ENCODE peak calls at places on chromosomes 5 and 9, in seven cellular contexts. One of them, this sample, is unnamed.
A peak's percentile ranks its signal among the peaks of the same experiment; 100 is the strongest.

GRCh38 chr5:54390015-54390414 is 65.5 kb upstream of the HSPB3 start:
- DNase-seq in A549: peak; percentile 24
- DNase-seq in body of pancreas: peak; percentile 50
- DNase-seq in heart left ventricle: no peak
- DNase-seq in lower leg skin: peak; percentile 40
- DNase-seq in GM23248: peak; percentile 76
- DNase-seq in kidney epithelial cell: peak; percentile 90
- DNase-seq in this sample: peak; percentile 64

GRCh38 chr5:6540111-6540830 is 91.6 kb downstream of the UBE2QL1 start:
- DNase-seq in A549: no peak
- DNase-seq in body of pancreas: no peak
- DNase-seq in heart left ventricle: no peak
- DNase-seq in lower leg skin: no peak
- DNase-seq in GM23248: peak; percentile 10
- DNase-seq in kidney epithelial cell: no peak
- DNase-seq in this sample: no peak

GRCh38 chr5:109939109-109939682 is 249.5 kb downstream of the MAN2A1 start:
- DNase-seq in A549: no peak
- DNase-seq in body of pancreas: no peak
- DNase-seq in heart left ventricle: no peak
- DNase-seq in lower leg skin: no peak
- DNase-seq in GM23248: peak; percentile 76
- DNase-seq in kidney epithelial cell: no peak
- DNase-seq in this sample: no peak

GRCh38 chr9:72473474-72474241 is 47.8 kb upstream of the TMC1 start:
- DNase-seq in A549: no peak
- DNase-seq in body of pancreas: no peak
- DNase-seq in heart left ventricle: no peak
- DNase-seq in lower leg skin: no peak
- DNase-seq in GM23248: peak; percentile 67
- DNase-seq in kidney epithelial cell: peak; percentile 75
- DNase-seq in this sample: peak; percentile 88

GRCh38 chr5:140875085-140876065 is at the start of gene PCDHA12:
- DNase-seq in A549: peak; percentile 67
- DNase-seq in body of pancreas: no peak
- DNase-seq in heart left ventricle: no peak
- DNase-seq in lower leg skin: no peak
- DNase-seq in GM23248: no peak
- DNase-seq in kidney epithelial cell: no peak
- DNase-seq in this sample: no peak

GRCh38 chr5:123879071-123879470 is 367.1 kb downstream of the CSNK1G3 start:
- DNase-seq in A549: no peak
- DNase-seq in body of pancreas: no peak
- DNase-seq in heart left ventricle: no peak
- DNase-seq in lower leg skin: no peak
- DNase-seq in GM23248: no peak
- DNase-seq in kidney epithelial cell: no peak
- DNase-seq in this sample: no peak

GRCh38 chr5:123855630-123856029 is 343.7 kb downstream of the CSNK1G3 start:
- DNase-seq in A549: no peak
- DNase-seq in body of pancreas: no peak
- DNase-seq in heart left ventricle: no peak
- DNase-seq in lower leg skin: no peak
- DNase-seq in GM23248: no peak
- DNase-seq in kidney epithelial cell: peak; percentile 47
- DNase-seq in this sample: no peak

GRCh38 chr5:149212203-149212951 is 59.3 kb upstream of the AFAP1L1 start:
- DNase-seq in A549: no peak
- DNase-seq in body of pancreas: no peak
- DNase-seq in heart left ventricle: no peak
- DNase-seq in lower leg skin: no peak
- DNase-seq in GM23248: peak; percentile 98
- DNase-seq in kidney epithelial cell: no peak
- DNase-seq in this sample: peak; percentile 92

GRCh38 chr5:175696139-175696854 is 38.4 kb downstream of the HRH2 start:
- DNase-seq in A549: peak; percentile 29
- DNase-seq in body of pancreas: peak; percentile 33
- DNase-seq in heart left ventricle: peak; percentile 84
- DNase-seq in lower leg skin: peak; percentile 54
- DNase-seq in GM23248: peak; percentile 6
- DNase-seq in kidney epithelial cell: no peak
- DNase-seq in this sample: no peak

GRCh38 chr5:154288145-154288544 is 97.6 kb downstream of the GALNT10 start:
- DNase-seq in A549: no peak
- DNase-seq in body of pancreas: no peak
- DNase-seq in heart left ventricle: no peak
- DNase-seq in lower leg skin: no peak
- DNase-seq in GM23248: peak; percentile 72
- DNase-seq in kidney epithelial cell: no peak
- DNase-seq in this sample: no peak

GRCh38 chr5:170603578-170604565 is 100.1 kb downstream of the KCNIP1 start:
- DNase-seq in A549: peak; percentile 90
- DNase-seq in body of pancreas: peak; percentile 26
- DNase-seq in heart left ventricle: no peak
- DNase-seq in lower leg skin: no peak
- DNase-seq in GM23248: peak; percentile 55
- DNase-seq in kidney epithelial cell: no peak
- DNase-seq in this sample: no peak

GRCh38 chr5:89053547-89053946 is 170.6 kb upstream of the MEF2C start:
- DNase-seq in A549: no peak
- DNase-seq in body of pancreas: no peak
- DNase-seq in heart left ventricle: no peak
- DNase-seq in lower leg skin: no peak
- DNase-seq in GM23248: no peak
- DNase-seq in kidney epithelial cell: no peak
- DNase-seq in this sample: no peak

GRCh38 chr9:7121055-7121454 is 363.3 kb downstream of the KDM4C start:
- DNase-seq in A549: no peak
- DNase-seq in body of pancreas: no peak
- DNase-seq in heart left ventricle: no peak
- DNase-seq in lower leg skin: no peak
- DNase-seq in GM23248: no peak
- DNase-seq in kidney epithelial cell: no peak
- DNase-seq in this sample: no peak

GRCh38 chr9:121774715-121775613 is 123.5 kb downstream of the DAB2IP start:
- DNase-seq in A549: no peak
- DNase-seq in body of pancreas: no peak
- DNase-seq in heart left ventricle: peak; percentile 14
- DNase-seq in lower leg skin: no peak
- DNase-seq in GM23248: no peak
- DNase-seq in kidney epithelial cell: no peak
- DNase-seq in this sample: peak; percentile 71

GRCh38 chr9:134734270-134734669 is 92.7 kb downstream of the COL5A1 start:
- DNase-seq in A549: no peak
- DNase-seq in body of pancreas: peak; percentile 28
- DNase-seq in heart left ventricle: no peak
- DNase-seq in lower leg skin: peak; percentile 36
- DNase-seq in GM23248: peak; percentile 60
- DNase-seq in kidney epithelial cell: no peak
- DNase-seq in this sample: no peak

GRCh38 chr5:139364466-139364865 is 18.6 kb downstream of the SLC23A1 start:
- DNase-seq in A549: no peak
- DNase-seq in body of pancreas: no peak
- DNase-seq in heart left ventricle: no peak
- DNase-seq in lower leg skin: no peak
- DNase-seq in GM23248: no peak
- DNase-seq in kidney epithelial cell: no peak
- DNase-seq in this sample: no peak

GRCh38 chr9:138020120-138020794 is 142.7 kb downstream of the CACNA1B start:
- DNase-seq in A549: no peak
- DNase-seq in body of pancreas: no peak
- DNase-seq in heart left ventricle: no peak
- DNase-seq in lower leg skin: no peak
- DNase-seq in GM23248: no peak
- DNase-seq in kidney epithelial cell: no peak
- DNase-seq in this sample: no peak

GRCh38 chr5:109656829-109657228 is 32.9 kb upstream of the MAN2A1 start:
- DNase-seq in A549: no peak
- DNase-seq in body of pancreas: peak; percentile 30
- DNase-seq in heart left ventricle: peak; percentile 57
- DNase-seq in lower leg skin: peak; percentile 74
- DNase-seq in GM23248: peak; percentile 97
- DNase-seq in kidney epithelial cell: peak; percentile 50
- DNase-seq in this sample: peak; percentile 59

GRCh38 chr5:73118331-73119011 is 1.9 kb upstream of the TMEM171 start:
- DNase-seq in A549: no peak
- DNase-seq in body of pancreas: no peak
- DNase-seq in heart left ventricle: no peak
- DNase-seq in lower leg skin: no peak
- DNase-seq in GM23248: no peak
- DNase-seq in kidney epithelial cell: no peak
- DNase-seq in this sample: peak; percentile 80

GRCh38 chr9:4197548-4197947 is 102.3 kb downstream of the GLIS3 start:
- DNase-seq in A549: no peak
- DNase-seq in body of pancreas: no peak
- DNase-seq in heart left ventricle: no peak
- DNase-seq in lower leg skin: no peak
- DNase-seq in GM23248: peak; percentile 19
- DNase-seq in kidney epithelial cell: no peak
- DNase-seq in this sample: peak; percentile 38

GRCh38 chr9:121748080-121748479 is 96.6 kb downstream of the DAB2IP start:
- DNase-seq in A549: no peak
- DNase-seq in body of pancreas: no peak
- DNase-seq in heart left ventricle: no peak
- DNase-seq in lower leg skin: no peak
- DNase-seq in GM23248: peak; percentile 70
- DNase-seq in kidney epithelial cell: no peak
- DNase-seq in this sample: peak; percentile 96

GRCh38 chr9:71975833-71976232 is 64.4 kb downstream of the C9orf85 start:
- DNase-seq in A549: no peak
- DNase-seq in body of pancreas: no peak
- DNase-seq in heart left ventricle: no peak
- DNase-seq in lower leg skin: no peak
- DNase-seq in GM23248: peak; percentile 29
- DNase-seq in kidney epithelial cell: no peak
- DNase-seq in this sample: no peak

GRCh38 chr5:113806250-113806649 is 292.8 kb downstream of the YTHDC2 start:
- DNase-seq in A549: no peak
- DNase-seq in body of pancreas: no peak
- DNase-seq in heart left ventricle: no peak
- DNase-seq in lower leg skin: no peak
- DNase-seq in GM23248: peak; percentile 68
- DNase-seq in kidney epithelial cell: peak; percentile 14
- DNase-seq in this sample: peak; percentile 11

GRCh38 chr9:74498616-74499095 is 1.5 kb downstream of the RORB start:
- DNase-seq in A549: no peak
- DNase-seq in body of pancreas: no peak
- DNase-seq in heart left ventricle: no peak
- DNase-seq in lower leg skin: no peak
- DNase-seq in GM23248: peak; percentile 23
- DNase-seq in kidney epithelial cell: no peak
- DNase-seq in this sample: no peak

GRCh38 chr5:14168793-14169262 is 25.7 kb downstream of the TRIO start:
- DNase-seq in A549: no peak
- DNase-seq in body of pancreas: no peak
- DNase-seq in heart left ventricle: no peak
- DNase-seq in lower leg skin: no peak
- DNase-seq in GM23248: no peak
- DNase-seq in kidney epithelial cell: no peak
- DNase-seq in this sample: no peak
- H3K4me3 ChIP-seq in A549: no peak overlapping the region
- H3K4me3 ChIP-seq in body of pancreas: no peak overlapping the region
- H3K4me3 ChIP-seq in heart left ventricle: no peak overlapping the region
- H3K4me3 ChIP-seq in lower leg skin: no peak overlapping the region
- H3K4me3 ChIP-seq in GM23248: no peak overlapping the region
- H3K4me3 ChIP-seq in kidney epithelial cell: no peak overlapping the region
- H3K4me3 ChIP-seq in this sample: no peak overlapping the region

DNA sequence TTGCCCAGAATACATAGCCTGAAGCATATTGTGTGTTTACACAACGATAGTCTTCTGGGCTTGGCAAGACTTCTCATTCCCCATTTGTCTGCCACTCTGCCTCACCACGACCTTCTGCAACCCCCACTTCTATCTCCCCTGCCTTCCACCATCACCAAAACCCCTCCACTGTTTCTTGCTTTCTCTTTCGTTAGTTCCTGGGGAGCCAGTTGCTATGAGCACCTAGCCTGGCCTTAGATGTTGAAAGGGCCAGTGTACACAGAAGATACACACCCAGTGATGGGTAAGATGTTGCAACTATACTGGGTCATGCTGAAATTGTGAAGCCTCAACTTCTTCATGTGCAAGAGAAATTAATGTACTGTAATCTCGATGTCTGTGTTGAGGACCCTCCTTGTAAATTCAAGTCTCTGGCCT is 961 bp upstream of the RNF145 start:
- DNase-seq in A549: peak; percentile 55
- DNase-seq in body of pancreas: no peak
- DNase-seq in heart left ventricle: no peak
- DNase-seq in lower leg skin: peak; percentile 22
- DNase-seq in GM23248: peak; percentile 15
- DNase-seq in kidney epithelial cell: no peak
- DNase-seq in this sample: peak; percentile 60
- H3K4me3 ChIP-seq in A549: peak overlapping the region; percentile 77
- H3K4me3 ChIP-seq in body of pancreas: no peak overlapping the region
- H3K4me3 ChIP-seq in heart left ventricle: no peak overlapping the region
- H3K4me3 ChIP-seq in lower leg skin: no peak overlapping the region
- H3K4me3 ChIP-seq in GM23248: no peak overlapping the region
- H3K4me3 ChIP-seq in kidney epithelial cell: no peak overlapping the region
- H3K4me3 ChIP-seq in this sample: no peak overlapping the region

DNA sequence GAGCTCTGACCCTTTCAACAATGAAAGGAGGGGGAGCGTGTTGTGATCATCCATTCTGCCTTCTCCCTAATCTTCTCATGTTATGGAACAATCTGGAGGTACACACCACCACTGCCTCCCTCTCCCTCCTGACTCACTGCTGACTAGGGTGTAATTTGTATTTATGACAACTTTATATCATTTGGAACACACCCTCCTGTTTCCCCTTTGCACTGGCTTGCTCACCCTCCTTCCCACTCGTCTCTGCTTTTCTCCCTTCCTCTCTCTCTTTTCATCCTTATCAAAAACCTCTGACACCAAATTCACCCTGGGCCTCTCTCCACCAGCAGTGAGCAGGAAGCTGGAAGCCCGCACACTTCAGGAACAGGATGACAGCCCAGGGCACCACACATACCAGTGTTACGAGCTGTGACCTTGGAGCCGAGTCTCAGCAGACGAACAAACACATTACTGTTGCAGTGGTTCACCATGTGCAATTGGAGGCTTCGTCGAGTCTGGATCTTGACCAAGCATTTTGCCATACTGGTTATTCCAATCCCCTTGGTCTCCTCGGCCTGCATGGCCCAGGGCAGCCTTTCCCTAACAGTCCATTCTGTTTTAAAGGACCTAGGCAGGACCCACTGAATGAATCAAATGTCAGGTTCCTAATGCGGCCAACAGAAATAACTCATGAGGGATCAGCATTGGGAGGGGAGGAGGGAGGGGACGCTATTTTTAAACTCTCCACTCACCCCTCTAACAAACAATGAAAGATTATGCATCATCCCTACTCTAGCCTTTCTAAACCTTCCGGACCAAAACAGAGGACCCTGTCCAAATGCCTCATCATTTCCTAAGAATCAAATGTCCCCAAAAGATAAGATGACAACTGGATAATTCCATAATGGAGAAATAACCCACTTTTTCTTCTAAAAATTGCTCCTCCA is 203.9 kb upstream of the RASEF start:
- DNase-seq in A549: no peak
- DNase-seq in body of pancreas: peak; percentile 50
- DNase-seq in heart left ventricle: peak; percentile 86
- DNase-seq in lower leg skin: no peak
- DNase-seq in GM23248: peak; percentile 57
- DNase-seq in kidney epithelial cell: peak; percentile 37
- DNase-seq in this sample: no peak
- H3K4me3 ChIP-seq in A549: no peak overlapping the region
- H3K4me3 ChIP-seq in body of pancreas: no peak overlapping the region
- H3K4me3 ChIP-seq in heart left ventricle: peak overlapping the region; percentile 19
- H3K4me3 ChIP-seq in lower leg skin: no peak overlapping the region
- H3K4me3 ChIP-seq in GM23248: no peak overlapping the region
- H3K4me3 ChIP-seq in kidney epithelial cell: no peak overlapping the region
- H3K4me3 ChIP-seq in this sample: peak overlapping the region; percentile 30

GRCh38 chr5:117454716-117455212 is 880.1 kb upstream of the SEMA6A start:
- DNase-seq in A549: peak; percentile 2
- DNase-seq in body of pancreas: peak; percentile 77
- DNase-seq in heart left ventricle: peak; percentile 13
- DNase-seq in lower leg skin: peak; percentile 30
- DNase-seq in GM23248: peak; percentile 12
- DNase-seq in kidney epithelial cell: no peak
- DNase-seq in this sample: no peak
- H3K4me3 ChIP-seq in A549: no peak overlapping the region
- H3K4me3 ChIP-seq in body of pancreas: peak overlapping the region; percentile 43
- H3K4me3 ChIP-seq in heart left ventricle: no peak overlapping the region
- H3K4me3 ChIP-seq in lower leg skin: no peak overlapping the region
- H3K4me3 ChIP-seq in GM23248: no peak overlapping the region
- H3K4me3 ChIP-seq in kidney epithelial cell: peak overlapping the region; percentile 4
- H3K4me3 ChIP-seq in this sample: no peak overlapping the region

This sample was measured in osteoblast.